ENCODE peak calls at places on chromosomes 16 and 17, in six cellular contexts. Q is mammary epithelial cell, P is HFFc6, W is body of pancreas, C is psoas muscle, V is MM.1S. H is an unnamed sample.

GRCh38 chr17:72439893-72440502 is 319.2 kb downstream of the SOX9 start:
- DNase-seq in V (no peak), W (no peak), P (no peak), Q (no peak), C (no peak), H (no peak)

GRCh38 chr17:57735707-57736106 is 9.4 kb downstream of the CCDC182 start:
- DNase-seq in V (peak; percentile 25), Q (peak; percentile 14), W (no peak), P (no peak), C (no peak), H (no peak)

GRCh38 chr16:20735504-20735903 is 6.1 kb downstream of the THUMPD1 start:
- DNase-seq in Q (no peak), C (no peak), P (no peak), V (no peak), W (no peak), H (no peak)

GRCh38 chr16:77562497-77562896 is 127.7 kb upstream of the ADAMTS18 start:
- DNase-seq in Q (no peak), C (no peak), V (no peak), P (no peak), W (no peak), H (no peak)

GRCh38 chr17:30393911-30394867 is 15.5 kb downstream of the CPD start:
- DNase-seq in Q (no peak), W (no peak), C (no peak), P (no peak), V (no peak), H (no peak)

GRCh38 chr16:62283-62682 is 8.7 kb downstream of the SNRNP25 start:
- DNase-seq in C (peak; percentile 11), P (no peak), Q (no peak), V (no peak), W (no peak), H (no peak)

GRCh38 chr16:86325360-86325759 is 185.0 kb upstream of the FOXF1 start:
- DNase-seq in P (no peak), V (no peak), C (no peak), Q (no peak), W (no peak), H (no peak)

GRCh38 chr16:20484726-20485125 is 33.4 kb downstream of the ACSM2A start:
- DNase-seq in V (no peak), P (no peak), W (no peak), C (no peak), Q (no peak), H (no peak)

GRCh38 chr17:67620088-67620487 is 97.6 kb upstream of the NOL11 start:
- DNase-seq in P (no peak), Q (no peak), C (no peak), W (no peak), V (no peak), H (no peak)

GRCh38 chr17:40168262-40168832 is 8.9 kb upstream of the RAPGEFL1 start:
- DNase-seq in V (peak; percentile 48), Q (peak; percentile 49), W (peak; percentile 35), P (peak; percentile 46), C (no peak), H (no peak)

GRCh38 chr17:44202756-44203155 is 3.1 kb upstream of the ATXN7L3 start:
- DNase-seq in W (no peak), P (no peak), V (no peak), Q (no peak), C (no peak), H (no peak)

GRCh38 chr16:77112701-77113100 is 78.3 kb upstream of the MON1B start:
- DNase-seq in Q (no peak), V (no peak), P (no peak), W (no peak), C (no peak), H (no peak)

GRCh38 chr17:78661092-78661770 is 84.0 kb upstream of the DNAH17 start:
- DNase-seq in C (no peak), W (no peak), V (no peak), Q (peak; percentile 90), P (no peak), H (no peak)

GRCh38 chr16:48381201-48381600 is 4.0 kb downstream of the SIAH1 start:
- DNase-seq in V (no peak), Q (peak; percentile 13), P (no peak), W (no peak), C (no peak), H (no peak)

GRCh38 chr17:59441459-59442096 is 110.1 kb downstream of the YPEL2 start:
- DNase-seq in V (no peak), P (no peak), W (no peak), Q (no peak), C (no peak), H (no peak)

GRCh38 chr17:59439711-59440110 is 108.3 kb downstream of the YPEL2 start:
- DNase-seq in W (no peak), Q (peak; percentile 17), V (peak; percentile 20), C (no peak), P (no peak), H (no peak)

GRCh38 chr17:59437766-59438165 is 106.3 kb downstream of the YPEL2 start:
- DNase-seq in V (no peak), P (no peak), Q (no peak), W (no peak), C (no peak), H (no peak)

GRCh38 chr17:59440757-59441458 is 109.5 kb downstream of the YPEL2 start:
- DNase-seq in C (peak; percentile 84), Q (peak; percentile 72), P (peak; percentile 86), W (peak; percentile 92), V (peak; percentile 88), H (peak; percentile 74)

GRCh38 chr17:59439261-59439660 is 107.8 kb downstream of the YPEL2 start:
- DNase-seq in V (no peak), Q (no peak), C (no peak), W (no peak), P (no peak), H (no peak)
- TF ChIP-seq CTCF in V (no peak), Q (no peak), C (no peak), W (no peak), P (no peak), H (no peak)

GRCh38 chr16:13337482-13337881 is 436.1 kb downstream of the SHISA9 start:
- DNase-seq in W (no peak), Q (no peak), P (no peak), V (no peak), C (no peak), H (no peak)

GRCh38 chr16:13335894-13336293 is 434.5 kb downstream of the SHISA9 start:
- DNase-seq in C (no peak), Q (no peak), V (no peak), W (no peak), P (no peak), H (no peak)

GRCh38 chr16:13332713-13333255 is 431.4 kb downstream of the SHISA9 start:
- DNase-seq in V (no peak), P (no peak), C (no peak), Q (no peak), W (no peak), H (no peak)

GRCh38 chr16:13333336-13333735 is 431.9 kb downstream of the SHISA9 start:
- DNase-seq in W (no peak), P (no peak), Q (no peak), C (no peak), V (no peak), H (no peak)

DNA sequence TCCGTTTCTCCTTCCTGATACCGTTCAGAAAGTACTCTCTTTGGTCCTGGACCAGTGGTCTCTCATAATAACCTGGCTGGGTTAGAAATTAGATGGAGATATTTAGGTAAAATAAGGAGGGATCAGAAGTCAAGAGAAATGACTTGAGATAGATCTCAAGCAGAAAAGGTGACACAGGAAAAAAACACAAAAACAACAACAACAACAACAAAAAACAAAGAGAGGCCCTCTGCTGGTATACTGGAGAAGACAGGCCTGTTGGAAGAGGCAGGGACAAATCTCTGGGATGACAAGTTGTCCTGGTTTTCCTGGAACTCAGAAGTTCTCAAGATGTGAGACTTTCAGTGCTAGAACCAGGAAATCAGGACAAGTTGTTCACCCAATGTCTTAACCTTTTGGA is 430.5 kb downstream of the SHISA9 start:
- DNase-seq in V (no peak), W (no peak), Q (no peak), P (no peak), C (no peak), H (no peak)
- TF ChIP-seq CTCF in V (no peak), W (no peak), Q (no peak), P (peak; percentile 39), C (no peak), H (no peak)

DNA sequence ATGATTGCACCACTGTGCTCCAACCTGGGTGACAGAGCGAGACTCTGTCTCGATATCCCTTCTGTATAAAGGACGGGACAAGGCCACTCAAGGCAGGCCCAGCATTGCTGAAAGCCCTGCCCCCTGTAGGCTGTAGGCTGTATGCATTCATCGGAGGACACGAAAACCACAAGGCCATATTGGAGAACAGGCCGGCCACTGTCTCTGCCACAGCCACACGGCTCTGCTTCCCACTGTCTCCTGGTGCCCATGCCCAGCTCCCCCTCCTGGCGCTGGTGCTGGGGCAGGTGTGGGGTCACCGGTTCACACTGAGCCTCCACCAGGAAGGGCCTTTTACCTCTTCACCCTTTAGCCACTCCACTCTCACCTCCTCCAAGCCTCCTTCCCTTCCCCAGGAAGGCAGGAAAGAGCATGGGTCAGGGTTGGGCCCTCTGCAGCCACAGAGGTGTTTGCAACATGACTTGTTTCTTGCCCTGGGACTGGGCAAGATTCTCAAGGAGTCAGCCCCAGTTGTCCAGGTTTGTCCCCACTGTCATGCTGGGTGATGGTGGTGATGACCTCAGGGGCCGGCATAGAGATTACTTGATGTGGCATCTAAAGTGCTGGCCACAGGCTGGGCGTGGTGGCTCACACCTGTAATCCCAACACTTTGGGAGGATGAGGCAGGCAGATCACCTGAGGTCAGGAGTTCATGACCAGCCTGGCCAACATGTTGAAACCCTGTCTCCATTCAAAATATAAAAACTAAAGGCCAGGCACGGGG is 5.3 kb upstream of the NTN3 start:
- DNase-seq in W (no peak), P (no peak), C (no peak), Q (no peak), V (no peak), H (no peak)
- TF ChIP-seq CTCF in W (no peak), P (peak; percentile 60), C (no peak), Q (peak; percentile 24), V (peak; percentile 12), H (peak; percentile 39)

DNA sequence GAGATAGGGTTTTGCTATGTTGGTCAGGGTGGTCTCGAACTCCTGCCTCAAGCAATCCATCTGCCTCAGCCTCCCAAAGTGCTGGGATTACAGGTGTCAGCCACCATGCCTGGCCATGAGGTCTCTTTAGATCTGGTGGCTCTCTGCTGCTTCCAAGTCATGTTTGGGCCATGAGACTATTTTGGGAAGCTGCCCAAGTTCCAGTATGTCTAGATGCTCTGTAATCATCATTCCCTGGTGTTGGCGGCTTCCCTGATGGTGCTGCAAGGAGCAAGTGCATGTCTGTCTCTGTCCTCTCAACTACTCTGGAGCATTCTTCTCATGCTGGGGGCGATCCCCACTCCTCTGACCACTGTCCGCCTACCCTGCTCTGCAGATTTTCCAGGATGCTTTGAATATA is 6.4 kb upstream of the ODF4 start:
- DNase-seq in P (no peak), W (no peak), Q (no peak), V (no peak), C (no peak), H (no peak)
- TF ChIP-seq CTCF in P (no peak), W (no peak), Q (no peak), V (no peak), C (no peak), H (no peak)